ENCODE peak calls at places on chromosomes 1 and 21, in five cellular contexts. G is left colon; I is stimulated activated CD8-positive, alpha-beta memory T cell treated with anti-CD3 and anti-CD28 coated beads, Interleukin-7, amount 100 ng/mL, for 1 hour; N is amniotic epithelial cell; B is HTR-8/SVneo. X is an unnamed sample.

GRCh38 chr1:110746644-110747259 is 72.0 kb upstream of the KCNA3 start:
- DNase-seq in G (peak), I (peak), N (peak), B (peak), X (no peak)

GRCh38 chr1:228375578-228376261 is 30.9 kb downstream of the TRIM11 start:
- DNase-seq in G (no peak), I (no peak), N (no peak), B (no peak), X (no peak)

GRCh38 chr1:1627842-1628655 is 3.9 kb upstream of the MMP23B start:
- DNase-seq in G (no peak), I (no peak), N (no peak), B (no peak), X (no peak)

GRCh38 chr1:89822999-89823628 is 2.3 kb downstream of the LRRC8D start:
- DNase-seq in G (no peak), I (no peak), N (peak), B (no peak), X (peak)

GRCh38 chr1:98398649-98399048 is 262.9 kb upstream of the SNX7 start:
- DNase-seq in G (no peak), I (no peak), N (peak), B (no peak), X (no peak)

GRCh38 chr1:112548540-112548939 is 39.8 kb downstream of the WNT2B start:
- DNase-seq in G (no peak), I (no peak), N (no peak), B (no peak), X (no peak)

GRCh38 chr1:7509593-7509992 is 261.5 kb upstream of the VAMP3 start:
- DNase-seq in G (no peak), I (no peak), N (no peak), B (no peak), X (no peak)

GRCh38 chr1:110495926-110496600 is 22.9 kb downstream of the KCNA10 start:
- DNase-seq in G (peak), I (peak), N (peak), B (peak), X (peak)

GRCh38 chr1:16236091-16236494 is 890 bp downstream of the CPLANE2 start:
- DNase-seq in G (peak), I (peak), N (no peak), B (peak), X (peak)

GRCh38 chr1:232039303-232039702 is 412.7 kb downstream of the DISC1 start:
- DNase-seq in G (no peak), I (no peak), N (peak), B (no peak), X (no peak)

GRCh38 chr1:75668813-75669212 is 55.7 kb upstream of the ACADM start:
- DNase-seq in G (no peak), I (no peak), N (no peak), B (no peak), X (no peak)

GRCh38 chr1:230231739-230232075 is 164.7 kb downstream of the GALNT2 start:
- DNase-seq in G (peak), I (no peak), N (no peak), B (no peak), X (no peak)

GRCh38 chr1:66335859-66336640 is 197.9 kb upstream of the SGIP1 start:
- DNase-seq in G (peak), I (peak), N (no peak), B (no peak), X (no peak)

GRCh38 chr1:68016364-68016763 is 34.1 kb downstream of the DIRAS3 start:
- DNase-seq in G (no peak), I (no peak), N (peak), B (no peak), X (no peak)

GRCh38 chr1:244822878-244823277 is 12.6 kb upstream of the COX20 start:
- DNase-seq in G (no peak), I (no peak), N (no peak), B (no peak), X (no peak)

GRCh38 chr1:235302143-235302542 is 25.8 kb downstream of the ARID4B start:
- DNase-seq in G (no peak), I (no peak), N (no peak), B (no peak), X (no peak)

GRCh38 chr21:14453339-14453738 is 70.4 kb upstream of the HSPA13 start:
- DNase-seq in G (no peak), I (no peak), N (no peak), B (no peak), X (no peak)

GRCh38 chr21:33578959-33579542 is 9.4 kb downstream of the DONSON start:
- DNase-seq in G (no peak), I (no peak), N (peak), B (no peak), X (peak)

GRCh38 chr1:39933956-39934941 is 20.7 kb upstream of the MFSD2A start:
- DNase-seq in G (peak), I (no peak), N (peak), B (peak), X (no peak)

GRCh38 chr1:170619167-170620030 is 44.5 kb upstream of the PRRX1 start:
- DNase-seq in G (no peak), I (no peak), N (no peak), B (no peak), X (no peak)

GRCh38 chr21:44872568-44873355 is 728 bp downstream of the PTTG1IP start:
- DNase-seq in G (peak), I (no peak), N (no peak), B (no peak), X (no peak)

GRCh38 chr1:185297986-185298385 is 19.1 kb downstream of the IVNS1ABP start:
- DNase-seq in G (no peak), I (no peak), N (peak), B (no peak), X (no peak)

GRCh38 chr1:228161866-228162265 is 3.7 kb upstream of the IBA57 start:
- DNase-seq in G (peak), I (no peak), N (no peak), B (no peak), X (no peak)

GRCh38 chr21:44982558-44983244 is 42.9 kb downstream of the SLX9 start:
- DNase-seq in G (no peak), I (no peak), N (peak), B (no peak), X (no peak)

GRCh38 chr1:153217212-153217611 is at the start of gene PRR9:
- DNase-seq in G (no peak), I (no peak), N (peak), B (no peak), X (no peak)

GRCh38 chr1:237792149-237792548 is 98.6 kb downstream of the ZP4 start:
- DNase-seq in G (no peak), I (no peak), N (no peak), B (no peak), X (no peak)

GRCh38 chr1:203743101-203743501 is 21.9 kb upstream of the LAX1 start:
- DNase-seq in G (no peak), I (no peak), N (no peak), B (no peak), X (no peak)

GRCh38 chr1:44239337-44239960 is 26.2 kb downstream of the DMAP1 start:
- DNase-seq in G (peak), I (no peak), N (peak), B (peak), X (no peak)

GRCh38 chr1:7218210-7218832 is 433.1 kb downstream of the CAMTA1 start:
- DNase-seq in G (peak), I (no peak), N (peak), B (peak), X (peak)

GRCh38 chr21:43913928-43914327 is 48.9 kb downstream of the AGPAT3 start:
- DNase-seq in G (no peak), I (no peak), N (peak), B (no peak), X (no peak)

GRCh38 chr1:36166938-36167910 is 11.3 kb downstream of the MAP7D1 start:
- DNase-seq in G (no peak), I (no peak), N (peak), B (no peak), X (no peak)

GRCh38 chr21:39182484-39183271 is 573 bp downstream of the PSMG1 start:
- DNase-seq in G (no peak), I (no peak), N (no peak), B (no peak), X (no peak)

GRCh38 chr1:11406845-11407244 is 72.1 kb upstream of the DISP3 start:
- DNase-seq in G (no peak), I (no peak), N (no peak), B (no peak), X (no peak)

GRCh38 chr1:212104586-212105282 is 69.2 kb downstream of the DTL start:
- DNase-seq in G (no peak), I (no peak), N (no peak), B (no peak), X (no peak)

GRCh38 chr1:221816899-221817298 is 75.0 kb upstream of the DUSP10 start:
- DNase-seq in G (no peak), I (no peak), N (peak), B (peak), X (no peak)

GRCh38 chr1:155499953-155500621 is 62.5 kb downstream of the ASH1L start:
- DNase-seq in G (peak), I (no peak), N (peak), B (no peak), X (peak)

GRCh38 chr1:247386695-247387094 is 29.3 kb upstream of the NLRP3 start:
- DNase-seq in G (no peak), I (no peak), N (peak), B (no peak), X (no peak)

GRCh38 chr1:20602851-20603450 is 14.1 kb downstream of the CDA start:
- DNase-seq in G (no peak), I (no peak), N (peak), B (no peak), X (no peak)